ENCODE peak calls at places on chromosomes 6 and 20, in six cellular contexts. One of them, this sample, is unnamed.

GRCh38 chr6:139050770-139051313 is 22.3 kb downstream of the ABRACL start:
- DNase-seq in CD4-positive, CD25-positive, alpha-beta regulatory T cell: no peak
- DNase-seq in mucosa of descending colon: no peak
- DNase-seq in astrocyte: no peak
- DNase-seq in esophagus squamous epithelium: no peak
- DNase-seq in naive thymus-derived CD4-positive, alpha-beta T cell: no peak
- DNase-seq in this sample: no peak

GRCh38 chr6:135481786-135482369 is 15.7 kb downstream of the AHI1 start:
- DNase-seq in CD4-positive, CD25-positive, alpha-beta regulatory T cell: no peak
- DNase-seq in mucosa of descending colon: no peak
- DNase-seq in astrocyte: peak; percentile 14
- DNase-seq in esophagus squamous epithelium: no peak
- DNase-seq in naive thymus-derived CD4-positive, alpha-beta T cell: no peak
- DNase-seq in this sample: peak; percentile 42

GRCh38 chr20:9478801-9479200 is 35.6 kb upstream of the LAMP5 start:
- DNase-seq in CD4-positive, CD25-positive, alpha-beta regulatory T cell: no peak
- DNase-seq in mucosa of descending colon: no peak
- DNase-seq in astrocyte: no peak
- DNase-seq in esophagus squamous epithelium: no peak
- DNase-seq in naive thymus-derived CD4-positive, alpha-beta T cell: no peak
- DNase-seq in this sample: no peak

GRCh38 chr6:22433745-22434144 is 135.6 kb upstream of the HDGFL1 start:
- DNase-seq in CD4-positive, CD25-positive, alpha-beta regulatory T cell: no peak
- DNase-seq in mucosa of descending colon: no peak
- DNase-seq in astrocyte: no peak
- DNase-seq in esophagus squamous epithelium: no peak
- DNase-seq in naive thymus-derived CD4-positive, alpha-beta T cell: no peak
- DNase-seq in this sample: no peak

GRCh38 chr6:51704932-51705540 is 382.4 kb downstream of the PKHD1 start:
- DNase-seq in CD4-positive, CD25-positive, alpha-beta regulatory T cell: no peak
- DNase-seq in mucosa of descending colon: no peak
- DNase-seq in astrocyte: no peak
- DNase-seq in esophagus squamous epithelium: no peak
- DNase-seq in naive thymus-derived CD4-positive, alpha-beta T cell: no peak
- DNase-seq in this sample: no peak

GRCh38 chr20:41497186-41497895 is 120.8 kb downstream of the CHD6 start:
- DNase-seq in CD4-positive, CD25-positive, alpha-beta regulatory T cell: no peak
- DNase-seq in mucosa of descending colon: no peak
- DNase-seq in astrocyte: no peak
- DNase-seq in esophagus squamous epithelium: no peak
- DNase-seq in naive thymus-derived CD4-positive, alpha-beta T cell: no peak
- DNase-seq in this sample: peak; percentile 64

GRCh38 chr6:35294308-35294945 is 3.2 kb upstream of the DEF6 start:
- DNase-seq in CD4-positive, CD25-positive, alpha-beta regulatory T cell: peak; percentile 56
- DNase-seq in mucosa of descending colon: no peak
- DNase-seq in astrocyte: no peak
- DNase-seq in esophagus squamous epithelium: no peak
- DNase-seq in naive thymus-derived CD4-positive, alpha-beta T cell: peak; percentile 62
- DNase-seq in this sample: peak; percentile 24

GRCh38 chr6:25014806-25015560 is 79.2 kb upstream of the RIPOR2 start:
- DNase-seq in CD4-positive, CD25-positive, alpha-beta regulatory T cell: peak; percentile 81
- DNase-seq in mucosa of descending colon: no peak
- DNase-seq in astrocyte: peak; percentile 78
- DNase-seq in esophagus squamous epithelium: no peak
- DNase-seq in naive thymus-derived CD4-positive, alpha-beta T cell: peak; percentile 92
- DNase-seq in this sample: peak; percentile 80

GRCh38 chr6:57262491-57262890 is 40.4 kb upstream of the RAB23 start:
- DNase-seq in CD4-positive, CD25-positive, alpha-beta regulatory T cell: no peak
- DNase-seq in mucosa of descending colon: no peak
- DNase-seq in astrocyte: no peak
- DNase-seq in esophagus squamous epithelium: no peak
- DNase-seq in naive thymus-derived CD4-positive, alpha-beta T cell: no peak
- DNase-seq in this sample: peak; percentile 73

GRCh38 chr6:31179896-31180295 is 9.4 kb upstream of the POU5F1 start:
- DNase-seq in CD4-positive, CD25-positive, alpha-beta regulatory T cell: no peak
- DNase-seq in mucosa of descending colon: no peak
- DNase-seq in astrocyte: no peak
- DNase-seq in esophagus squamous epithelium: no peak
- DNase-seq in naive thymus-derived CD4-positive, alpha-beta T cell: no peak
- DNase-seq in this sample: no peak

GRCh38 chr6:31175961-31176360 is 5.5 kb upstream of the POU5F1 start:
- DNase-seq in CD4-positive, CD25-positive, alpha-beta regulatory T cell: no peak
- DNase-seq in mucosa of descending colon: no peak
- DNase-seq in astrocyte: peak; percentile 34
- DNase-seq in esophagus squamous epithelium: no peak
- DNase-seq in naive thymus-derived CD4-positive, alpha-beta T cell: no peak
- DNase-seq in this sample: peak; percentile 60

GRCh38 chr6:31178143-31179041 is 7.9 kb upstream of the POU5F1 start:
- DNase-seq in CD4-positive, CD25-positive, alpha-beta regulatory T cell: no peak
- DNase-seq in mucosa of descending colon: no peak
- DNase-seq in astrocyte: no peak
- DNase-seq in esophagus squamous epithelium: no peak
- DNase-seq in naive thymus-derived CD4-positive, alpha-beta T cell: no peak
- DNase-seq in this sample: no peak

GRCh38 chr6:31179042-31179386 is 8.5 kb upstream of the POU5F1 start:
- DNase-seq in CD4-positive, CD25-positive, alpha-beta regulatory T cell: no peak
- DNase-seq in mucosa of descending colon: no peak
- DNase-seq in astrocyte: no peak
- DNase-seq in esophagus squamous epithelium: no peak
- DNase-seq in naive thymus-derived CD4-positive, alpha-beta T cell: no peak
- DNase-seq in this sample: no peak

DNA sequence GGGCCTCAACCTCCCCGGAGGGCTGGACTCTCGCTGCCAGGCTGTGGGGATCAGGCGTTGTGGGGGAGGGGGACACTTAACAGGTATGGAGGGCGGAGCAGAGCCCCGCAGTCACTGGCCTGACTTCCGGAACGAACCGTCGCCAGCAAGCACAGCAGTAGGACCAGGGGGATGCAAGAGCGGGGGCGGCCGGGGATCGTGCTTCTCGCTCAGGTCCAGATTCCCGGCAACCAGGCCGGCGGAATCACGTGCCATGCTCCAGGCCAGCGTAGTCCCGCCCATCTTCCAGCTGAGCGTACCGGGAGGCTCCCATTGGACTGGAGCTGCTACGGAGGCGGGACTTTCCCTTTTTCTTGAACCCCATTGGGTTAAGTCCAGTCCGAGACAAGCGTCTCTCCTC is 10.0 kb upstream of the POU5F1 start:
- DNase-seq in CD4-positive, CD25-positive, alpha-beta regulatory T cell: peak; percentile 54
- DNase-seq in mucosa of descending colon: peak; percentile 73
- DNase-seq in astrocyte: peak; percentile 50
- DNase-seq in esophagus squamous epithelium: no peak
- DNase-seq in naive thymus-derived CD4-positive, alpha-beta T cell: peak; percentile 65
- DNase-seq in this sample: peak; percentile 71
- H3K4me3 ChIP-seq in CD4-positive, CD25-positive, alpha-beta regulatory T cell: peak overlapping the region; percentile 31
- H3K4me3 ChIP-seq in mucosa of descending colon: no peak overlapping the region
- H3K4me3 ChIP-seq in astrocyte: peak overlapping the region; percentile 46
- H3K4me3 ChIP-seq in esophagus squamous epithelium: peak overlapping the region; percentile 25
- H3K4me3 ChIP-seq in naive thymus-derived CD4-positive, alpha-beta T cell: peak overlapping the region; percentile 64
- H3K4me3 ChIP-seq in this sample: no peak overlapping the region

GRCh38 chr6:29829766-29830165 is 2.1 kb downstream of the HLA-G start:
- DNase-seq in CD4-positive, CD25-positive, alpha-beta regulatory T cell: no peak
- DNase-seq in mucosa of descending colon: no peak
- DNase-seq in astrocyte: no peak
- DNase-seq in esophagus squamous epithelium: no peak
- DNase-seq in naive thymus-derived CD4-positive, alpha-beta T cell: no peak
- DNase-seq in this sample: no peak

GRCh38 chr6:29825848-29826247 is 1.8 kb upstream of the HLA-G start:
- DNase-seq in CD4-positive, CD25-positive, alpha-beta regulatory T cell: no peak
- DNase-seq in mucosa of descending colon: no peak
- DNase-seq in astrocyte: no peak
- DNase-seq in esophagus squamous epithelium: no peak
- DNase-seq in naive thymus-derived CD4-positive, alpha-beta T cell: no peak
- DNase-seq in this sample: no peak

GRCh38 chr6:29828471-29828797 is 809 bp downstream of the HLA-G start:
- DNase-seq in CD4-positive, CD25-positive, alpha-beta regulatory T cell: no peak
- DNase-seq in mucosa of descending colon: no peak
- DNase-seq in astrocyte: no peak
- DNase-seq in esophagus squamous epithelium: no peak
- DNase-seq in naive thymus-derived CD4-positive, alpha-beta T cell: no peak
- DNase-seq in this sample: no peak

GRCh38 chr6:29826271-29826670 is 1.4 kb upstream of the HLA-G start:
- DNase-seq in CD4-positive, CD25-positive, alpha-beta regulatory T cell: no peak
- DNase-seq in mucosa of descending colon: no peak
- DNase-seq in astrocyte: no peak
- DNase-seq in esophagus squamous epithelium: no peak
- DNase-seq in naive thymus-derived CD4-positive, alpha-beta T cell: no peak
- DNase-seq in this sample: no peak

GRCh38 chr6:29827579-29828470 is at the start of gene HLA-G:
- DNase-seq in CD4-positive, CD25-positive, alpha-beta regulatory T cell: no peak
- DNase-seq in mucosa of descending colon: no peak
- DNase-seq in astrocyte: no peak
- DNase-seq in esophagus squamous epithelium: no peak
- DNase-seq in naive thymus-derived CD4-positive, alpha-beta T cell: no peak
- DNase-seq in this sample: no peak
- H3K4me3 ChIP-seq in CD4-positive, CD25-positive, alpha-beta regulatory T cell: no peak within 1 kb of the TSS
- H3K4me3 ChIP-seq in mucosa of descending colon: no peak within 1 kb of the TSS
- H3K4me3 ChIP-seq in astrocyte: peak within 1 kb of the TSS; percentile 17
- H3K4me3 ChIP-seq in esophagus squamous epithelium: no peak within 1 kb of the TSS
- H3K4me3 ChIP-seq in naive thymus-derived CD4-positive, alpha-beta T cell: peak within 1 kb of the TSS; percentile 9
- H3K4me3 ChIP-seq in this sample: peak within 1 kb of the TSS; percentile 51

DNA sequence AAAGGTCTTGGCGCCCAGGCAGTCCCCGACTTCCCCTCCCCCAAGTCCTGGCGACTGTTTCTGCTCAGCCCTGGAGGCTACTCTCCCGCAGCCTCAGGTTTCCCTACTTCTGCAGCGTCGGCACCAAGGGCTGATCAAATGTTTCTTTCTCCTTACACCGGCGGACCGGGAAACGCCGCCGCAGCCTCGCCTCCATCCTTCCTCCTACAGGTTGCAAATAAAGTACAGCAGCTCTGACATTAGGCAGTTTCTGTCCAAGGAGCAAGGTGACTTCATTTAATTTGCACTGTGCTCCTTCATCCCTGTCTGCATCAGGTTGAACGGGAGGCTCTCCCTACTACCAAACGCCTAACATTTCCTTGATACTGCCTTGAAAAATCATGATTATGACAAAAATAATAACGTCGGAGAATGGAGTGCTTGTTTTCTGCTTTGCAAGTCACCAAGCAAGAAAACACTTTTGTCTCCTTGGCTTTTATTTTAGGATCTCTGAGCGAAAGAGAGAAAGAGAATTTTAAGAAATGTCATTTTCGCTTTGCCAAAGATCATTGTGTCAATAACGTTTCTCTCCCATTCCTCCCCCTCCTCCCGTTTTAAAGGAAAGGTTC is 1.0 kb downstream of the CLIC5 start:
- DNase-seq in CD4-positive, CD25-positive, alpha-beta regulatory T cell: peak; percentile 16
- DNase-seq in mucosa of descending colon: peak; percentile 63
- DNase-seq in astrocyte: no peak
- DNase-seq in esophagus squamous epithelium: no peak
- DNase-seq in naive thymus-derived CD4-positive, alpha-beta T cell: peak; percentile 23
- DNase-seq in this sample: no peak
- H3K4me3 ChIP-seq in CD4-positive, CD25-positive, alpha-beta regulatory T cell: peak overlapping the region; percentile 90
- H3K4me3 ChIP-seq in mucosa of descending colon: peak overlapping the region; percentile 44
- H3K4me3 ChIP-seq in astrocyte: peak overlapping the region; percentile 36
- H3K4me3 ChIP-seq in esophagus squamous epithelium: peak overlapping the region; percentile 25
- H3K4me3 ChIP-seq in naive thymus-derived CD4-positive, alpha-beta T cell: peak overlapping the region; percentile 57
- H3K4me3 ChIP-seq in this sample: no peak overlapping the region

GRCh38 chr6:34145161-34146020 is 496 bp downstream of the GRM4 start:
- DNase-seq in CD4-positive, CD25-positive, alpha-beta regulatory T cell: no peak
- DNase-seq in mucosa of descending colon: peak; percentile 48
- DNase-seq in astrocyte: peak; percentile 53
- DNase-seq in esophagus squamous epithelium: no peak
- DNase-seq in naive thymus-derived CD4-positive, alpha-beta T cell: peak; percentile 40
- DNase-seq in this sample: peak; percentile 66
- H3K4me3 ChIP-seq in CD4-positive, CD25-positive, alpha-beta regulatory T cell: no peak overlapping the region
- H3K4me3 ChIP-seq in mucosa of descending colon: no peak overlapping the region
- H3K4me3 ChIP-seq in astrocyte: peak overlapping the region; percentile 37
- H3K4me3 ChIP-seq in esophagus squamous epithelium: peak overlapping the region; percentile 21
- H3K4me3 ChIP-seq in naive thymus-derived CD4-positive, alpha-beta T cell: peak overlapping the region; percentile 27
- H3K4me3 ChIP-seq in this sample: no peak overlapping the region

GRCh38 chr20:62356948-62357667 is 10.0 kb downstream of the LAMA5 start:
- DNase-seq in CD4-positive, CD25-positive, alpha-beta regulatory T cell: no peak
- DNase-seq in mucosa of descending colon: no peak
- DNase-seq in astrocyte: peak; percentile 59
- DNase-seq in esophagus squamous epithelium: no peak
- DNase-seq in naive thymus-derived CD4-positive, alpha-beta T cell: no peak
- DNase-seq in this sample: peak; percentile 75
- H3K4me3 ChIP-seq in CD4-positive, CD25-positive, alpha-beta regulatory T cell: no peak overlapping the region
- H3K4me3 ChIP-seq in mucosa of descending colon: no peak overlapping the region
- H3K4me3 ChIP-seq in astrocyte: peak overlapping the region; percentile 19
- H3K4me3 ChIP-seq in esophagus squamous epithelium: no peak overlapping the region
- H3K4me3 ChIP-seq in naive thymus-derived CD4-positive, alpha-beta T cell: no peak overlapping the region
- H3K4me3 ChIP-seq in this sample: no peak overlapping the region

DNA sequence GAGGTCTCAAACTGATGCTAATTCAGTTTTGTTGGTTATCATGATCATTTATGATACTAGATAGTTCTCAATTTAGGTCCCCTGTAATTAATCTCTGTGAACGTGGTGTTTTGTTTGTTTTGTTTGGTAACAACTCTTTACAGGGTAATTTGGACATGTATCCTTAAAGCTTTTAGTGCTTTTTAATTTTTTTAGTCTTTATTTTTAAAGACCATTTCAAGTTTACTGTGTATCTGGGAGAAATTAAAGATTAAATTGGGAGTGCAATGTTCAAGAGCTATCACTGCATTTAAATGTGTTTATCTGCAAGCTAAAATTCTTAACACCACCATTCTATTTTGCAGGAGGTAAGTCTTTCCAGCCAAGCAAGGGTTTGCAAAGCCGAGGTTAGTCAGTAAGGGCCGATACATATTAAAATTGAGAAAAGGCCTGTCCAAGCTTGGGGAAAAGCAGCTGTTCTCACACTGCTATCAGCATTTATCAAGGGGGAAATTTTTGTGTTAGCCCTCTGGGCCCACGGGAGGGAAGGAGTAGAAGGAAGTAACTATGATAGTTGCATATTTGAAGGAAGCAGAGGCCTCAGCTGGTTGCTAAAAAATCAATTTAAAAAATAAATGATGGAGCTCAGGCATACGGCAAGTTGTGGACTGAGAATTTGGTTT is 59.4 kb upstream of the ZNF217 start:
- DNase-seq in CD4-positive, CD25-positive, alpha-beta regulatory T cell: no peak
- DNase-seq in mucosa of descending colon: no peak
- DNase-seq in astrocyte: no peak
- DNase-seq in esophagus squamous epithelium: no peak
- DNase-seq in naive thymus-derived CD4-positive, alpha-beta T cell: no peak
- DNase-seq in this sample: no peak
- H3K4me3 ChIP-seq in CD4-positive, CD25-positive, alpha-beta regulatory T cell: peak overlapping the region; percentile 71
- H3K4me3 ChIP-seq in mucosa of descending colon: no peak overlapping the region
- H3K4me3 ChIP-seq in astrocyte: no peak overlapping the region
- H3K4me3 ChIP-seq in esophagus squamous epithelium: no peak overlapping the region
- H3K4me3 ChIP-seq in naive thymus-derived CD4-positive, alpha-beta T cell: no peak overlapping the region
- H3K4me3 ChIP-seq in this sample: no peak overlapping the region

DNA sequence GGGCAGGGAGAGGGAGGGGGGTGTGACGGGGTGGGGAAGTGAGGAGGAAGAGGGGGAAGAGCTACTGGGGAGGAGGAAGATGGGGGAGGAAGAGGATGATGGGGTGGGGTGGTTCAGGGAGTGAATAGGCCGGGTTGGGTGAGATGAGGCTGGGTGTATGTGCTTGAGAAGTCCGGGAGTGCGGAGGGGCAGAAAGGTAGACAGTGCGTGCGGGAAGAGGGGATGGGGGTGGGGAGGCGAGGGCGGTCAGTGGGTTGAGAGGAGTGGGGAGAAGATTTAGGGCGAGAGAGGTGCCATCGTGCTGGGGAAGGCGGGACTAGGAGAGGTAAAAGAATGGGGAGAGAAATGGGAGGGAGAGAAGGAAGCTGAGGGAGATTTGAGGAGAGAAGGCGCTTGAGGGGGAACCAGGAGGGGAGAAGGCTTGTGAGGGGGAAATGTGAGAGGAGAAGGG is 30.9 kb upstream of the NOTCH4 start:
- DNase-seq in CD4-positive, CD25-positive, alpha-beta regulatory T cell: no peak
- DNase-seq in mucosa of descending colon: no peak
- DNase-seq in astrocyte: no peak
- DNase-seq in esophagus squamous epithelium: no peak
- DNase-seq in naive thymus-derived CD4-positive, alpha-beta T cell: no peak
- DNase-seq in this sample: no peak
- H3K4me3 ChIP-seq in CD4-positive, CD25-positive, alpha-beta regulatory T cell: no peak overlapping the region
- H3K4me3 ChIP-seq in mucosa of descending colon: no peak overlapping the region
- H3K4me3 ChIP-seq in astrocyte: peak overlapping the region; percentile 50
- H3K4me3 ChIP-seq in esophagus squamous epithelium: peak overlapping the region; percentile 23
- H3K4me3 ChIP-seq in naive thymus-derived CD4-positive, alpha-beta T cell: peak overlapping the region; percentile 6
- H3K4me3 ChIP-seq in this sample: peak overlapping the region; percentile 50

This sample was measured in fibroblast of lung.